ENCODE peak calls at places on chromosomes 12 and 14, in five cellular contexts. One of them, this sample, is unnamed.

GRCh38 chr12:11652351-11653040 is 3.0 kb downstream of the ETV6 start:
- DNase-seq in astrocyte: peak; percentile 77
- DNase-seq in A673: no peak
- DNase-seq in GM23248: peak; percentile 73
- DNase-seq in fibroblast of lung: peak; percentile 84
- DNase-seq in this sample: peak; percentile 68

GRCh38 chr12:632102-632696 is 31.0 kb downstream of the NINJ2 start:
- DNase-seq in astrocyte: peak; percentile 99
- DNase-seq in A673: no peak
- DNase-seq in GM23248: peak; percentile 92
- DNase-seq in fibroblast of lung: peak; percentile 99
- DNase-seq in this sample: peak; percentile 81

GRCh38 chr12:95300286-95300685 is 82.7 kb downstream of the VEZT start:
- DNase-seq in astrocyte: no peak
- DNase-seq in A673: no peak
- DNase-seq in GM23248: no peak
- DNase-seq in fibroblast of lung: no peak
- DNase-seq in this sample: no peak

GRCh38 chr12:4176168-4176567 is 97.4 kb upstream of the CCND2 start:
- DNase-seq in astrocyte: no peak
- DNase-seq in A673: no peak
- DNase-seq in GM23248: no peak
- DNase-seq in fibroblast of lung: no peak
- DNase-seq in this sample: no peak

GRCh38 chr12:106039242-106039641 is 99.5 kb downstream of the NUAK1 start:
- DNase-seq in astrocyte: no peak
- DNase-seq in A673: no peak
- DNase-seq in GM23248: no peak
- DNase-seq in fibroblast of lung: no peak
- DNase-seq in this sample: no peak

GRCh38 chr12:79454338-79454777 is 236.4 kb downstream of the PAWR start:
- DNase-seq in astrocyte: peak; percentile 81
- DNase-seq in A673: no peak
- DNase-seq in GM23248: peak; percentile 60
- DNase-seq in fibroblast of lung: peak; percentile 84
- DNase-seq in this sample: peak; percentile 38

GRCh38 chr12:42144424-42145196 is at the start of gene GXYLT1:
- DNase-seq in astrocyte: peak; percentile 88
- DNase-seq in A673: peak; percentile 93
- DNase-seq in GM23248: peak; percentile 97
- DNase-seq in fibroblast of lung: peak; percentile 95
- DNase-seq in this sample: peak; percentile 97

GRCh38 chr14:77979666-77980351 is 179.9 kb downstream of the ADCK1 start:
- DNase-seq in astrocyte: peak; percentile 51
- DNase-seq in A673: peak; percentile 62
- DNase-seq in GM23248: no peak
- DNase-seq in fibroblast of lung: peak; percentile 60
- DNase-seq in this sample: no peak

GRCh38 chr14:68458840-68459469 is 333.9 kb downstream of the ZFP36L1 start:
- DNase-seq in astrocyte: peak; percentile 95
- DNase-seq in A673: peak; percentile 29
- DNase-seq in GM23248: peak; percentile 67
- DNase-seq in fibroblast of lung: peak; percentile 95
- DNase-seq in this sample: peak; percentile 90

GRCh38 chr12:42326466-42327226 is 679 bp downstream of the PPHLN1 start:
- DNase-seq in astrocyte: peak; percentile 78
- DNase-seq in A673: peak; percentile 14
- DNase-seq in GM23248: peak; percentile 73
- DNase-seq in fibroblast of lung: peak; percentile 84
- DNase-seq in this sample: peak; percentile 50

GRCh38 chr14:76760331-76761197 is 704 bp upstream of the VASH1 start:
- DNase-seq in astrocyte: no peak
- DNase-seq in A673: no peak
- DNase-seq in GM23248: no peak
- DNase-seq in fibroblast of lung: no peak
- DNase-seq in this sample: no peak

GRCh38 chr12:30977537-30978349 is 51.2 kb downstream of the TSPAN11 start:
- DNase-seq in astrocyte: no peak
- DNase-seq in A673: no peak
- DNase-seq in GM23248: no peak
- DNase-seq in fibroblast of lung: no peak
- DNase-seq in this sample: no peak

GRCh38 chr14:95258156-95258555 is 61.6 kb downstream of the CLMN start:
- DNase-seq in astrocyte: no peak
- DNase-seq in A673: no peak
- DNase-seq in GM23248: no peak
- DNase-seq in fibroblast of lung: no peak
- DNase-seq in this sample: no peak

GRCh38 chr14:55976219-55976618 is 142.0 kb upstream of the PELI2 start:
- DNase-seq in astrocyte: no peak
- DNase-seq in A673: no peak
- DNase-seq in GM23248: no peak
- DNase-seq in fibroblast of lung: no peak
- DNase-seq in this sample: no peak

GRCh38 chr14:59139324-59139723 is 49.1 kb upstream of the DAAM1 start:
- DNase-seq in astrocyte: no peak
- DNase-seq in A673: no peak
- DNase-seq in GM23248: no peak
- DNase-seq in fibroblast of lung: no peak
- DNase-seq in this sample: no peak

GRCh38 chr14:59137256-59137655 is 51.2 kb upstream of the DAAM1 start:
- DNase-seq in astrocyte: no peak
- DNase-seq in A673: no peak
- DNase-seq in GM23248: no peak
- DNase-seq in fibroblast of lung: no peak
- DNase-seq in this sample: no peak

GRCh38 chr14:59140441-59140840 is 48.0 kb upstream of the DAAM1 start:
- DNase-seq in astrocyte: no peak
- DNase-seq in A673: no peak
- DNase-seq in GM23248: no peak
- DNase-seq in fibroblast of lung: no peak
- DNase-seq in this sample: no peak
- H3K4me1 ChIP-seq in astrocyte: no peaks in the 10 kb centered on the region
- H3K4me1 ChIP-seq in A673: no peaks in the 10 kb centered on the region
- H3K4me1 ChIP-seq in GM23248: no peaks in the 10 kb centered on the region
- H3K4me1 ChIP-seq in fibroblast of lung: no peaks in the 10 kb centered on the region
- H3K4me1 ChIP-seq in this sample: no peaks in the 10 kb centered on the region

GRCh38 chr14:28760431-28760996 is 6.1 kb upstream of the FOXG1 start:
- DNase-seq in astrocyte: no peak
- DNase-seq in A673: no peak
- DNase-seq in GM23248: no peak
- DNase-seq in fibroblast of lung: no peak
- DNase-seq in this sample: no peak

GRCh38 chr14:28758253-28758915 is 8.2 kb upstream of the FOXG1 start:
- DNase-seq in astrocyte: no peak
- DNase-seq in A673: no peak
- DNase-seq in GM23248: no peak
- DNase-seq in fibroblast of lung: no peak
- DNase-seq in this sample: no peak

GRCh38 chr14:28759658-28760313 is 6.8 kb upstream of the FOXG1 start:
- DNase-seq in astrocyte: no peak
- DNase-seq in A673: no peak
- DNase-seq in GM23248: no peak
- DNase-seq in fibroblast of lung: no peak
- DNase-seq in this sample: no peak

GRCh38 chr14:28757790-28758189 is 8.8 kb upstream of the FOXG1 start:
- DNase-seq in astrocyte: no peak
- DNase-seq in A673: no peak
- DNase-seq in GM23248: no peak
- DNase-seq in fibroblast of lung: no peak
- DNase-seq in this sample: no peak

GRCh38 chr14:28759056-28759657 is 7.4 kb upstream of the FOXG1 start:
- DNase-seq in astrocyte: no peak
- DNase-seq in A673: no peak
- DNase-seq in GM23248: peak; percentile 32
- DNase-seq in fibroblast of lung: peak; percentile 20
- DNase-seq in this sample: peak; percentile 21
- TF ChIP-seq EZH2 in astrocyte: no peak
- TF ChIP-seq EZH2 in A673: no peak
- TF ChIP-seq EZH2 in GM23248: peak; percentile 83
- TF ChIP-seq EZH2 in fibroblast of lung: no peak
- TF ChIP-seq EZH2 in this sample: no peak

DNA sequence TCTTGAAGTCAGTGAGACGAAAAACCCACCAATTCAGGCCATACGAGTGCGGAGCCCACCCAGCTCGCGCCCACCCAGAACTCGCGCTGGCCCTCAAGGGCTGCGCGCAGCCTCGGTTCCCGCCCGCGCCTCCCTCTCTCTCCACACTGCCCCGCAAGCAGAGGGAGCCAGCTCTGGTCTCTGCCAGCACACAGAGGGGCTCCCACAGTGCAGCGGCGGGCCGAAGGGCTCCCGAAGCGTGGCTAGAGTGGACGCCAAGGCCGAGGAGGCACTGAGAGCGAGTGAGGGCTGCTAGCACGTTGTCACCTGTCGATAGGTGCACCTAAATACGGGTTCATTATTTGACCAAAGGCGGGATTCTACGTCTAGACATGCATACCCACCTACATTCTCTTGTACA is 2.2 kb upstream of the CDKN3 start:
- DNase-seq in astrocyte: no peak
- DNase-seq in A673: no peak
- DNase-seq in GM23248: no peak
- DNase-seq in fibroblast of lung: no peak
- DNase-seq in this sample: no peak
- H3K4me1 ChIP-seq in astrocyte: peaks cover 5% of the 10 kb centered on the region
- H3K4me1 ChIP-seq in A673: peaks cover 12% of the 10 kb centered on the region
- H3K4me1 ChIP-seq in GM23248: no peaks in the 10 kb centered on the region
- H3K4me1 ChIP-seq in fibroblast of lung: peaks cover 7% of the 10 kb centered on the region
- H3K4me1 ChIP-seq in this sample: peaks cover 9% of the 10 kb centered on the region

DNA sequence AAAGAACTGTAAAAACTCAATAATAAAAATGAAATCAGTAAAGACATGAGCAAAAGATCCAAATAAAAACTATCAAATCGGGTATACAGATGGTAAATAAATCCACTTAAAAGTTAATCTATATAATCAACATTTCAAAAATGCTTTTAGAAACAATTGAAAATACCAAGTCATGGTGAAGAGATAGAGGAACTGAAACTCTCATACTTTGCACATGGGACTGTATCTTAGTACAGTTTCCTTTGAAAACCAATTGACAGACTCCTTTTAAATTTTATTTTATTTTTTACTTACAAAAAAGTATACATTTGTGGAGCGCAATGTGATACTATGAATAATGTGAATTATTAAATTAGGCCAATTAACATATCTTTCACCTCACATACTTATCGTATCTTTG is 98.6 kb upstream of the FAR2 start:
- DNase-seq in astrocyte: no peak
- DNase-seq in A673: no peak
- DNase-seq in GM23248: no peak
- DNase-seq in fibroblast of lung: no peak
- DNase-seq in this sample: no peak
- TF ChIP-seq EZH2 in astrocyte: no peak
- TF ChIP-seq EZH2 in A673: no peak
- TF ChIP-seq EZH2 in GM23248: no peak
- TF ChIP-seq EZH2 in fibroblast of lung: no peak
- TF ChIP-seq EZH2 in this sample: no peak

DNA sequence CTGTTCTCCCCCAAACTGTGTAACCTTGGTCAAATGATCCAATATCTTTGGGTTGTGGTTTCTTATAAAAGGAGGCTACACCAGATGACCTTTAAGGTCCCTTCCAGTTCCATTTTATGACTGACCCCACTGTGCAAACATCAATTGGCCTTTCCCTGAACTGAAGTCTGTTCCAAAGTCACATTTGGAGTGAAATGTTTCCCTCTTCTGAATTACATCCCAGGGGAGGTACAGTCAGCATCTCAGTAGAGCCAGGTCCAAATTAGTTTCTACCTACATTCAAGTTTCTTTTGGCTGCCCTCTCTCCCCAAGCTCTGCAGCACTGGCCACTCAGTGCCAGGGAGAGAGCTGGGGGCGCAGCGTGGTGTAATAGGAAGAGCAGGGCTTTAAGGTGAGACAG is 34.4 kb downstream of the LIMA1 start:
- DNase-seq in astrocyte: no peak
- DNase-seq in A673: no peak
- DNase-seq in GM23248: peak; percentile 29
- DNase-seq in fibroblast of lung: no peak
- DNase-seq in this sample: no peak
- H3K4me1 ChIP-seq in astrocyte: peaks cover 17% of the 10 kb centered on the region
- H3K4me1 ChIP-seq in A673: no peaks in the 10 kb centered on the region
- H3K4me1 ChIP-seq in GM23248: peaks cover 40% of the 10 kb centered on the region
- H3K4me1 ChIP-seq in fibroblast of lung: peaks cover 14% of the 10 kb centered on the region
- H3K4me1 ChIP-seq in this sample: peaks cover 20% of the 10 kb centered on the region

GRCh38 chr14:90062852-90063539 is 1.2 kb downstream of the KCNK13 start:
- DNase-seq in astrocyte: no peak
- DNase-seq in A673: no peak
- DNase-seq in GM23248: no peak
- DNase-seq in fibroblast of lung: no peak
- DNase-seq in this sample: no peak
- TF ChIP-seq EZH2 in astrocyte: no peak
- TF ChIP-seq EZH2 in A673: no peak
- TF ChIP-seq EZH2 in GM23248: no peak
- TF ChIP-seq EZH2 in fibroblast of lung: no peak
- TF ChIP-seq EZH2 in this sample: no peak